ENCODE peak calls at places on chromosome 1, in six cellular contexts. V is T-cell, O is astrocyte, R is fibroblast of the aortic adventitia, J is left cardiac atrium, K is ovary. E is an unnamed sample.

GRCh38 chr1:157092831-157093230 is 6.8 kb downstream of the ETV3L start:
- DNase-seq in V (no peak), O (no peak), R (peak), J (peak), K (peak), E (no peak)

GRCh38 chr1:239288964-239289535 is 97.3 kb upstream of the CHRM3 start:
- DNase-seq in V (no peak), O (no peak), R (no peak), J (no peak), K (no peak), E (no peak)

GRCh38 chr1:24925082-24925779 is 4.8 kb downstream of the RUNX3 start:
- DNase-seq in V (peak), O (no peak), R (no peak), J (no peak), K (no peak), E (no peak)

GRCh38 chr1:172824199-172824598 is 165.3 kb downstream of the FASLG start:
- DNase-seq in V (no peak), O (peak), R (peak), J (no peak), K (no peak), E (no peak)

GRCh38 chr1:30757196-30757949 is at the start of gene LAPTM5:
- DNase-seq in V (peak), O (peak), R (peak), J (peak), K (no peak), E (peak)

GRCh38 chr1:210234254-210234747 is 1.7 kb downstream of the SERTAD4 start:
- DNase-seq in V (no peak), O (no peak), R (no peak), J (no peak), K (no peak), E (no peak)

GRCh38 chr1:2204384-2205190 is 10.0 kb upstream of the FAAP20 start:
- DNase-seq in V (no peak), O (peak), R (peak), J (peak), K (peak), E (peak)

GRCh38 chr1:240737268-240737667 is 125.3 kb upstream of the GREM2 start:
- DNase-seq in V (no peak), O (peak), R (peak), J (no peak), K (no peak), E (no peak)

GRCh38 chr1:60149254-60149653 is 75.7 kb upstream of the C1orf87 start:
- DNase-seq in V (no peak), O (no peak), R (no peak), J (peak), K (no peak), E (no peak)

GRCh38 chr1:227949341-227949921 is 1.7 kb upstream of the WNT9A start:
- DNase-seq in V (no peak), O (no peak), R (no peak), J (no peak), K (no peak), E (no peak)

GRCh38 chr1:24536391-24536840 is 19.5 kb upstream of the NCMAP start:
- DNase-seq in V (peak), O (peak), R (no peak), J (no peak), K (no peak), E (no peak)

GRCh38 chr1:101924700-101925099 is 72.0 kb downstream of the OLFM3 start:
- DNase-seq in V (no peak), O (no peak), R (no peak), J (no peak), K (no peak), E (no peak)

GRCh38 chr1:84611796-84612195 is 37.6 kb upstream of the CTBS start:
- DNase-seq in V (peak), O (peak), R (peak), J (no peak), K (no peak), E (no peak)

GRCh38 chr1:25544243-25544764 is 898 bp downstream of the LDLRAP1 start:
- DNase-seq in V (peak), O (no peak), R (no peak), J (no peak), K (no peak), E (no peak)

GRCh38 chr1:73327998-73328397 is 870.0 kb downstream of the LRRIQ3 start:
- DNase-seq in V (no peak), O (no peak), R (no peak), J (no peak), K (no peak), E (no peak)

GRCh38 chr1:116785006-116785405 is 30.8 kb downstream of the CD2 start:
- DNase-seq in V (no peak), O (no peak), R (no peak), J (no peak), K (no peak), E (no peak)

GRCh38 chr1:76919123-76919522 is 51.8 kb downstream of the ST6GALNAC5 start:
- DNase-seq in V (no peak), O (no peak), R (no peak), J (no peak), K (no peak), E (no peak)